ENCODE peak calls at places on chromosomes 6 and 20, in four cellular contexts. Y, X, C and J are unnamed samples. For H3K36me3, the result is how much of the 10 kb centered on the place peaks cover.

GRCh38 chr6:28254340-28254618 is 2.2 kb upstream of the ZKSCAN4 start:
- DNase-seq in Y (no peak), X (no peak), C (no peak), J (no peak)

GRCh38 chr20:1185316-1185741 is 548 bp upstream of the TMEM74B start:
- DNase-seq in Y (no peak), X (no peak), C (no peak), J (no peak)

GRCh38 chr6:75933387-75933975 is 139.0 kb downstream of the IMPG1 start:
- DNase-seq in Y (peak), X (no peak), C (no peak), J (no peak)

GRCh38 chr6:113060664-113061063 is 713.5 kb downstream of the RFPL4B start:
- DNase-seq in Y (no peak), X (no peak), C (no peak), J (no peak)

GRCh38 chr6:127566119-127566518 is 10.9 kb upstream of the C6orf58 start:
- DNase-seq in Y (no peak), X (no peak), C (no peak), J (no peak)

GRCh38 chr6:81997091-81997926 is 244.8 kb upstream of the TENT5A start:
- DNase-seq in Y (no peak), X (no peak), C (peak), J (no peak)

GRCh38 chr20:15708984-15709598 is 864.2 kb downstream of the KIF16B start:
- DNase-seq in Y (peak), X (peak), C (no peak), J (peak)

GRCh38 chr20:62296724-62297448 is 5.9 kb upstream of the ADRM1 start:
- DNase-seq in Y (no peak), X (no peak), C (no peak), J (no peak)

GRCh38 chr6:33677153-33677660 is 34.3 kb downstream of the UQCC2 start:
- DNase-seq in Y (no peak), X (no peak), C (no peak), J (no peak)

GRCh38 chr20:63525968-63526367 is 5.4 kb downstream of the PPDPF start:
- DNase-seq in Y (no peak), X (no peak), C (no peak), J (no peak)

GRCh38 chr6:49980898-49981297 is 11.5 kb upstream of the DEFB113 start:
- DNase-seq in Y (no peak), X (no peak), C (peak), J (no peak)

GRCh38 chr6:7311920-7312615 is 931 bp downstream of the SSR1 start:
- DNase-seq in Y (peak), X (no peak), C (no peak), J (no peak)

GRCh38 chr6:148448371-148449010 is 105.9 kb downstream of the SASH1 start:
- DNase-seq in Y (no peak), X (no peak), C (no peak), J (no peak)

GRCh38 chr6:40054602-40055001 is 120.3 kb upstream of the MOCS1 start:
- DNase-seq in Y (no peak), X (no peak), C (no peak), J (no peak)

GRCh38 chr6:132388291-132388690 is 13.0 kb downstream of the MOXD1 start:
- DNase-seq in Y (no peak), X (no peak), C (no peak), J (no peak)

GRCh38 chr6:109313139-109313538 is 69.1 kb downstream of the CD164 start:
- DNase-seq in Y (no peak), X (no peak), C (no peak), J (no peak)

GRCh38 chr6:67606905-67607828 is 1027.9 kb upstream of the ADGRB3 start:
- DNase-seq in Y (no peak), X (no peak), C (no peak), J (no peak)

GRCh38 chr6:16758163-16758975 is 2.9 kb downstream of the ATXN1 start:
- DNase-seq in Y (peak), X (no peak), C (no peak), J (no peak)

GRCh38 chr6:49415358-49415757 is 47.7 kb downstream of the MMUT start:
- DNase-seq in Y (no peak), X (no peak), C (no peak), J (no peak)

GRCh38 chr6:39493717-39494116 is 171.2 kb upstream of the KCNK16 start:
- DNase-seq in Y (no peak), X (no peak), C (no peak), J (no peak)

GRCh38 chr20:14582855-14583254 is 245.4 kb upstream of the FLRT3 start:
- DNase-seq in Y (no peak), X (no peak), C (no peak), J (no peak)

GRCh38 chr20:47334022-47334551 is 22.4 kb downstream of the ZMYND8 start:
- DNase-seq in Y (peak), X (no peak), C (no peak), J (no peak)

GRCh38 chr6:90251295-90251992 is 45.2 kb downstream of the BACH2 start:
- DNase-seq in Y (no peak), X (no peak), C (peak), J (no peak)

GRCh38 chr20:37522258-37523011 is 1.4 kb downstream of the NNAT start:
- DNase-seq in Y (no peak), X (no peak), C (no peak), J (no peak)

GRCh38 chr6:917939-918338 is 225.0 kb upstream of the EXOC2 start:
- DNase-seq in Y (no peak), X (no peak), C (no peak), J (no peak)

GRCh38 chr6:11129908-11130565 is 18.5 kb upstream of the ERVFRD-1 start:
- DNase-seq in Y (no peak), X (no peak), C (no peak), J (no peak)

GRCh38 chr20:59051666-59052065 is 9.1 kb upstream of the PRELID3B start:
- DNase-seq in Y (no peak), X (no peak), C (no peak), J (no peak)

GRCh38 chr20:2303693-2304092 is 7.9 kb downstream of the TGM3 start:
- DNase-seq in Y (no peak), X (no peak), C (no peak), J (no peak)

GRCh38 chr6:158591134-158591809 is 31.4 kb downstream of the TMEM181 start:
- DNase-seq in Y (no peak), X (no peak), C (no peak), J (no peak)
- H3K36me3 ChIP-seq in Y (half or more), X (under half), C (under half), J (half or more)

DNA sequence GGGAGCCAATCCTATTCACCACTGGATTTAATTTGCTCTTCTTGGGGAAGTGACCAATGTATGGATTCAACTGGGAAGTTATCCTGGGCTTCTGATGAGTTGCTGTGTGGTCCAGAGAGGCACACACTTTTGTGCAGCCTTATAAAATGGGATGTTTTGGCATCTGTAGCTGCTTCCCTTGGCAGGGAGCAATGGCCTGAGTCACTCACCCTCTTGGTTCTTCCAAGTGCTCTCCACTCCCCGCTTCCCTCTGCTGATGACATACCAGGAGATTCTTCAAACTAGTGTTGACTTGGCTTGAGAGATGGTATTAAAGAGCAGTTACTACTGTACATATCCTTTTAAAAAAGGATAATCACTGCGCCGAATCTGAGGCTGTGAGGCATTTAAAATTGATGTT is 105.8 kb downstream of the JARID2 start:
- DNase-seq in Y (no peak), X (no peak), C (no peak), J (no peak)
- TF ChIP-seq ZNF274 in Y (no peak), X (no peak), C (no peak), J (no peak)

DNA sequence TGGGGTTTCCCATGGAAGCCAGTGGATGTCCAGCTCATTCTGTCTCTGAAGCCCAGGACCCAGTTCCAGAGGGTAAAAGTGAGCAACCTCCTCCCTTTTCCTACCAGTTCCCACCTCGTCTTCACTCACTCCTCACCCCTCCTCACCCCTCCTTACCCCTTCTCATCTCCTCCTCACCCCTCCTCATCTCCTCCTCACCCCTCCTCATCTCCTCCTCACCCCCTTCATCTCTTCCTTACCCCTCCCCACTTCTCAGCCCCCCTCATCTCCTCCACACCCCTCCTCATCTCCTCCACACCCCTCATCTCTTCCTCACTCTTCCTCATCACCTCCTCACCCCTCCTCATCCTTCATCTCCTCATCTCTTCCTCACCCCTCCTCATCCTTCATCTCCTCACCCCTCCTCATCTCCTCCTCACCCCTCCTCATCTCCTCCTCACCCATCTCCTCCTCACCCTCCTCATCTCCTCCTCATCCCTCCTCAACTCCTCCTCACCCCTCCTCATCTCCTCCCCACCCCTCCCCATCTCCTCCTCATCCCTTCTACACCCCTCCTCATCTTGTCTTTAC is 246.1 kb downstream of the MYLK4 start:
- DNase-seq in Y (no peak), X (no peak), C (no peak), J (no peak)
- TF ChIP-seq SUZ12 in Y (no peak), X (no peak), C (no peak), J (no peak)

DNA sequence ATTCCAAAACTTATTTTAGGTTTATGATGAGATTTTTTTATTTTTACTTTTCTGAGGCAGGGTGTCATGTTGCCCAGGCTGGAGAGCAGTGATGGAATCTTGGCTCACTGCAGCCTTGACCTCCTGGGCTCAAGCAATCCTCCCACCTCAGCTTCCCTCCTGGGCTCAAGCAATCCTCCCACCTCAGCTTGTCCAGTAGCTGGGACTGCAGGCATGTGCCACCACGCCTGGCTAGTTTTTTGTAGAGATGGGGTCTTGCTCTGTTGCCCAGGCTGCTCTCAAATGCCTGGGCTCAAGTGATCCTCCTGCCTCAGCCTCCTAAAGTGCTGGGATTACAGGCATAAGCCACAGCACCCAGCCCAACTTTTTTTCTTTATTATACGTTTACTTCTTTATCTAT is 6.2 kb downstream of the DYNLT1 start:
- DNase-seq in Y (no peak), X (no peak), C (no peak), J (no peak)
- H3K36me3 ChIP-seq in Y (under half), X (under half), C (under half), J (half or more)

GRCh38 chr20:3923818-3924217 is 34.6 kb downstream of the PANK2 start:
- DNase-seq in Y (no peak), X (no peak), C (no peak), J (no peak)
- TF ChIP-seq ZNF274 in Y (no peak), X (no peak), C (no peak), J (no peak)